ENCODE peak calls at places on chromosomes 13 and 19, in six cellular contexts. U is lower leg skin, F is AG04449, M is progenitor cell of endocrine pancreas, A is endothelial cell of umbilical vein, E is kidney epithelial cell. G is an unnamed sample.

GRCh38 chr13:74074723-74075122 is 59.5 kb downstream of the KLF12 start:
- DNase-seq in U (no peak), F (peak), M (no peak), A (peak), E (peak), G (no peak)

GRCh38 chr13:112704634-112705145 is 14.9 kb downstream of the ATP11A start:
- DNase-seq in U (no peak), F (no peak), M (no peak), A (peak), E (no peak), G (no peak)

GRCh38 chr19:5578094-5578846 is 10.5 kb upstream of the TINCR start:
- DNase-seq in U (peak), F (no peak), M (peak), A (peak), E (no peak), G (peak)

GRCh38 chr19:4533835-4534424 is 1.1 kb downstream of the PLIN5 start:
- DNase-seq in U (no peak), F (no peak), M (no peak), A (no peak), E (no peak), G (no peak)

GRCh38 chr13:73998631-73999030 is 135.6 kb downstream of the KLF12 start:
- DNase-seq in U (no peak), F (no peak), M (no peak), A (no peak), E (no peak), G (no peak)

GRCh38 chr13:33252103-33252502 is 33.5 kb downstream of the STARD13 start:
- DNase-seq in U (no peak), F (no peak), M (no peak), A (no peak), E (no peak), G (no peak)

GRCh38 chr13:77448689-77449088 is 86.8 kb upstream of the SCEL start:
- DNase-seq in U (no peak), F (no peak), M (no peak), A (no peak), E (no peak), G (no peak)

GRCh38 chr13:96935971-96936370 is 58.3 kb downstream of the OXGR1 start:
- DNase-seq in U (no peak), F (no peak), M (no peak), A (no peak), E (no peak), G (no peak)

GRCh38 chr19:34335914-34336313 is 29.1 kb upstream of the GPI start:
- DNase-seq in U (no peak), F (no peak), M (no peak), A (no peak), E (no peak), G (no peak)

GRCh38 chr19:13095934-13096890 is 6.4 kb downstream of the LYL1 start:
- DNase-seq in U (no peak), F (no peak), M (peak), A (peak), E (no peak), G (no peak)

GRCh38 chr19:49473868-49474544 is at the start of gene FLT3LG:
- DNase-seq in U (peak), F (no peak), M (peak), A (peak), E (no peak), G (no peak)

GRCh38 chr13:79775830-79776229 is 294.9 kb downstream of the NDFIP2 start:
- DNase-seq in U (no peak), F (no peak), M (no peak), A (peak), E (peak), G (peak)

GRCh38 chr19:18475762-18476331 is 37.9 kb upstream of the ISYNA1 start:
- DNase-seq in U (no peak), F (no peak), M (no peak), A (no peak), E (no peak), G (no peak)

GRCh38 chr13:73261739-73262216 is 203.0 kb downstream of the KLF5 start:
- DNase-seq in U (no peak), F (no peak), M (no peak), A (no peak), E (no peak), G (no peak)

GRCh38 chr13:79674765-79675515 is 194.0 kb downstream of the NDFIP2 start:
- DNase-seq in U (no peak), F (no peak), M (no peak), A (no peak), E (no peak), G (no peak)

GRCh38 chr13:95805921-95806320 is 129.0 kb downstream of the DNAJC3 start:
- DNase-seq in U (no peak), F (no peak), M (no peak), A (no peak), E (no peak), G (no peak)

GRCh38 chr13:57748096-57748495 is 116.6 kb downstream of the PCDH17 start:
- DNase-seq in U (no peak), F (no peak), M (no peak), A (no peak), E (peak), G (no peak)

GRCh38 chr19:33446156-33446917 is 72.8 kb downstream of the CEBPG start:
- DNase-seq in U (peak), F (no peak), M (no peak), A (no peak), E (no peak), G (no peak)

GRCh38 chr13:80668452-80668851 is 327.5 kb upstream of the SPRY2 start:
- DNase-seq in U (no peak), F (no peak), M (no peak), A (no peak), E (no peak), G (no peak)

GRCh38 chr13:51154029-51154555 is 43.0 kb upstream of the C13orf42 start:
- DNase-seq in U (no peak), F (no peak), M (no peak), A (peak), E (no peak), G (no peak)

GRCh38 chr19:30330266-30330665 is 41.9 kb upstream of the ZNF536 start:
- DNase-seq in U (peak), F (no peak), M (no peak), A (no peak), E (no peak), G (no peak)

GRCh38 chr13:77580748-77581147 is 45.2 kb downstream of the SCEL start:
- DNase-seq in U (no peak), F (no peak), M (no peak), A (no peak), E (no peak), G (no peak)

GRCh38 chr13:36074659-36075058 is 56.5 kb downstream of the DCLK1 start:
- DNase-seq in U (no peak), F (no peak), M (no peak), A (no peak), E (no peak), G (no peak)

GRCh38 chr13:40064723-40065122 is 409.3 kb downstream of the COG6 start:
- DNase-seq in U (no peak), F (peak), M (no peak), A (peak), E (no peak), G (peak)

GRCh38 chr19:39212377-39212742 is 8.3 kb upstream of the SYCN start:
- DNase-seq in U (no peak), F (no peak), M (no peak), A (no peak), E (no peak), G (no peak)

GRCh38 chr19:38211779-38212178 is 12.2 kb downstream of the DPF1 start:
- DNase-seq in U (no peak), F (no peak), M (no peak), A (no peak), E (no peak), G (no peak)

GRCh38 chr19:49767380-49767779 is 579 bp downstream of the AP2A1 start:
- DNase-seq in U (no peak), F (no peak), M (no peak), A (peak), E (no peak), G (no peak)

GRCh38 chr13:43558312-43558711 is 228.5 kb downstream of the ENOX1 start:
- DNase-seq in U (no peak), F (no peak), M (no peak), A (no peak), E (no peak), G (no peak)

GRCh38 chr13:100808330-100808729 is 133.7 kb upstream of the TMTC4 start:
- DNase-seq in U (no peak), F (no peak), M (no peak), A (no peak), E (no peak), G (no peak)

GRCh38 chr19:46107371-46107770 is 17.1 kb downstream of the IGFL3 start:
- DNase-seq in U (no peak), F (no peak), M (no peak), A (no peak), E (no peak), G (no peak)

GRCh38 chr13:44876782-44877324 is 112.4 kb downstream of the NUFIP1 start:
- DNase-seq in U (no peak), F (no peak), M (no peak), A (no peak), E (no peak), G (no peak)

GRCh38 chr13:109595466-109595865 is 190.9 kb downstream of the IRS2 start:
- DNase-seq in U (no peak), F (no peak), M (no peak), A (no peak), E (no peak), G (no peak)

GRCh38 chr13:93948523-93948922 is 531.0 kb downstream of the DCT start:
- DNase-seq in U (no peak), F (no peak), M (no peak), A (no peak), E (no peak), G (no peak)

GRCh38 chr13:93953856-93954255 is 525.6 kb downstream of the DCT start:
- DNase-seq in U (no peak), F (no peak), M (no peak), A (no peak), E (no peak), G (no peak)

GRCh38 chr13:93947651-93948050 is 531.8 kb downstream of the DCT start:
- DNase-seq in U (no peak), F (no peak), M (no peak), A (no peak), E (no peak), G (no peak)

GRCh38 chr13:93956416-93956815 is 523.1 kb downstream of the DCT start:
- DNase-seq in U (no peak), F (no peak), M (no peak), A (no peak), E (no peak), G (no peak)

DNA sequence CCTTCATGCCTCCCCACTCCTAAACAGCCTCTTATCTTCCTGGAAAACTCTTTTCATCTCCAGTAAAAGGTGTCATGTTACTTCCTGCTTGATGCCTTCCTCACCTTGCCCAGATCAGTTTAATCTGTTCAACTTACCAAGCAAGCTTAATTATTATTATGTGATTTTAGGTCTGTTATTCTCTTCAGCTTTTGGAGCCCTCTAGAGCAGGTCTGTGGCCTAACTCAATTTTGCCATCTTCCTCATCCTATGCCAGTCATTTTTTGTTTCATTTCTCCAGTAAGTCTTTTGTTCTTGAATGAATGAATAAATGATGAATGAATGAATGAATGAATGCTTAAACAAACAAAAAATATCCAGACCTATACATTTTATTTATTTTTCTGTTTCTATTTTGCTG is 528.3 kb downstream of the DCT start:
- DNase-seq in U (no peak), F (no peak), M (no peak), A (no peak), E (no peak), G (no peak)
- TF ChIP-seq CTCF in U (no peak), F (peak), M (no peak), A (no peak), E (no peak), G (peak)

GRCh38 chr13:28551498-28551895 is 56.6 kb upstream of the FLT1 start:
- DNase-seq in U (no peak), F (no peak), M (no peak), A (no peak), E (no peak), G (no peak)

GRCh38 chr13:28548468-28548867 is 53.5 kb upstream of the FLT1 start:
- DNase-seq in U (no peak), F (no peak), M (no peak), A (no peak), E (no peak), G (no peak)

GRCh38 chr13:28550721-28551497 is 56.0 kb upstream of the FLT1 start:
- DNase-seq in U (no peak), F (no peak), M (no peak), A (no peak), E (no peak), G (no peak)

GRCh38 chr13:28545583-28546333 is 50.8 kb upstream of the FLT1 start:
- DNase-seq in U (no peak), F (no peak), M (no peak), A (no peak), E (no peak), G (no peak)

GRCh38 chr13:28548872-28549271 is 53.9 kb upstream of the FLT1 start:
- DNase-seq in U (no peak), F (no peak), M (no peak), A (no peak), E (no peak), G (no peak)
- TF ChIP-seq CTCF in U (no peak), F (no peak), M (no peak), A (no peak), E (no peak), G (peak)

GRCh38 chr19:36026091-36026876 is 6.4 kb downstream of the CLIP3 start:
- DNase-seq in U (no peak), F (no peak), M (no peak), A (no peak), E (no peak), G (no peak)
- TF ChIP-seq CTCF in U (no peak), F (no peak), M (no peak), A (no peak), E (no peak), G (no peak)

GRCh38 chr19:29013988-29014387 is 199.0 kb downstream of the UQCRFS1 start:
- DNase-seq in U (no peak), F (no peak), M (no peak), A (no peak), E (no peak), G (no peak)

GRCh38 chr19:29010276-29010675 is 202.7 kb downstream of the UQCRFS1 start:
- DNase-seq in U (no peak), F (no peak), M (no peak), A (no peak), E (no peak), G (no peak)

GRCh38 chr19:29014857-29015436 is 198.0 kb downstream of the UQCRFS1 start:
- DNase-seq in U (no peak), F (no peak), M (no peak), A (no peak), E (no peak), G (no peak)

GRCh38 chr19:29013325-29013724 is 199.6 kb downstream of the UQCRFS1 start:
- DNase-seq in U (no peak), F (no peak), M (no peak), A (no peak), E (no peak), G (no peak)

GRCh38 chr19:29012457-29012856 is 200.5 kb downstream of the UQCRFS1 start:
- DNase-seq in U (no peak), F (no peak), M (no peak), A (no peak), E (no peak), G (no peak)
- TF ChIP-seq CTCF in U (no peak), F (no peak), M (no peak), A (no peak), E (no peak), G (no peak)

GRCh38 chr19:40932008-40932959 is 50.3 kb upstream of the CYP2A7 start:
- DNase-seq in U (no peak), F (no peak), M (no peak), A (no peak), E (no peak), G (no peak)

GRCh38 chr19:40927567-40927966 is 45.5 kb upstream of the CYP2A7 start:
- DNase-seq in U (no peak), F (no peak), M (no peak), A (no peak), E (no peak), G (no peak)

GRCh38 chr19:40928859-40929258 is 46.8 kb upstream of the CYP2A7 start:
- DNase-seq in U (no peak), F (no peak), M (no peak), A (no peak), E (no peak), G (no peak)

GRCh38 chr19:40936755-40937154 is 54.3 kb upstream of the CYP2B6 start:
- DNase-seq in U (no peak), F (no peak), M (no peak), A (no peak), E (no peak), G (no peak)

DNA sequence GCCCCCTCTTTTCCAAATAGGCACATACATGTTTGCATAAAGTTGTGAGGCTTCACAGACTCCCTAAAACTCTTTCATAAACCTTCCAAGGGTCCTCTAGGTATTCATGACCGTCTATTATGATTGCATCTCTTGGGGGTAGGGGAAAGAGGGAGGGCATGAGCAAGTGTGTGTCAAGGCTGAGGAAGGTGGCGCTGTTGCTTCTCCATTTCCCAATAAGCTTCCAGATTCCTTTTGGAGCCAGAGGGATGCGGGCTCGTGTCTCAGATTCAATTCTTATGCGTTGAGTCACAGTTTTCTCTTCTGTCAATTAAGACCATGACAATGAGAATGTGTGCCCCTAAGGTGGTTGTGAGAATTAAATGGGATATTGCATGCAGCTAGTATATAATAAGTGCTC is 51.0 kb upstream of the CYP2A7 start:
- DNase-seq in U (no peak), F (no peak), M (no peak), A (no peak), E (no peak), G (no peak)
- TF ChIP-seq CTCF in U (no peak), F (no peak), M (no peak), A (no peak), E (no peak), G (no peak)

GRCh38 chr13:41605319-41606285 is 148.3 kb downstream of the RGCC start:
- DNase-seq in U (no peak), F (no peak), M (no peak), A (no peak), E (no peak), G (no peak)
- TF ChIP-seq CTCF in U (no peak), F (no peak), M (no peak), A (no peak), E (no peak), G (no peak)

DNA sequence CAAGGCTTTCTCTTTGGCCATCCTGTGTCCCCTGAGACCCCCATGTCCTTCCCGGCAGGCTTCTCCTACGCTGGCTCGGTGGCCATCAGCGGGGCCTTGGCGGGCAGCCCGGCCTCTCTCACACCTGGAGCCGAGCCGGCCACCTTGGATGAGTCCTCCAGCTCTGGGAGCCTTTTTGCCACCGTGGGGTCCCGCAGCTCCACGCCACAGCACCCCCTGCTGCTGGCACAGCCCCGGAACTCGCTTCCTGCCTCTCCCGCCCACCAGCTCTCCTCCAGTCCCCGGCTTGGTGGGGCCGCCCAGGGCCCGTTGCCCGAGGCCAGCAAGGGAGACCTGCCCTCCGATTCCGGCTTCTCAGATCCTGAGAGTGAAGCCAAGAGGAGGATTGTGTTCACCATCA is 14.2 kb downstream of the PLEKHJ1 start:
- DNase-seq in U (no peak), F (no peak), M (no peak), A (no peak), E (no peak), G (no peak)
- TF ChIP-seq CTCF in U (no peak), F (no peak), M (peak), A (no peak), E (peak), G (no peak)

DNA sequence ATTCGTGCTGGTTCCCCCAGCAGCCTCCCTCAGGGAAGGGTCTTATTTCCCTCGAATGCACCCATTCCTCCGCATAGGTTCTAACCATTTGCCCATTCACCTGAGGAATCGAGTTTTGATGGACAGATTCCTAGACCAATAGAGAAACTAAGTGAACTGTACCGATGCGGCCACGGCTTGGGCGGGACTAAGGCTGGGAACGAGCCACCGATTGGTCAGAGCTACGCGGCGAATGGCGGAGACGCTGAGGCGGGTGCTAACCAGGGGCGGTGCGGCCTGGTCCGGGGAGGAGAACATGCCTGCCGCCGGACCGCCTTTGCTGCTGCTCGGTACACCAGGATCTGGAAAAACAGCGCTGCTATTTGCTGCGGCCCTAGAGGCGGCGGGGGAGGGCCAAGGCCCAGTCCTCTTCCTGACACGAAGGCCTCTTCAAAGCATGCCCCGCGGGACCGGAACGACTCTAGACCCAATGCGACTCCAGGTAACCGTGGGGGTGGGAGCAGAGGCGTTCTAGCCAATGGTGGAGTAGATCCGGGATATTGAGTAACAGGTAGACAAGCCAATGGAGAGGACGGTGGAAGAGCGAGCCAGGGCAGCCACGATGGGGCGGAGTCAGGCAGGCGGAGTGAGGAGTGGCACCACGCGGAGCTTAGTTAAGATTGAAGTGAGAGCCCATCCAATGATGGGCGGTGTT is at the start of gene SWSAP1:
- DNase-seq in U (peak), F (peak), M (peak), A (peak), E (peak), G (peak)
- TF ChIP-seq CTCF in U (no peak), F (no peak), M (no peak), A (no peak), E (no peak), G (no peak)

DNA sequence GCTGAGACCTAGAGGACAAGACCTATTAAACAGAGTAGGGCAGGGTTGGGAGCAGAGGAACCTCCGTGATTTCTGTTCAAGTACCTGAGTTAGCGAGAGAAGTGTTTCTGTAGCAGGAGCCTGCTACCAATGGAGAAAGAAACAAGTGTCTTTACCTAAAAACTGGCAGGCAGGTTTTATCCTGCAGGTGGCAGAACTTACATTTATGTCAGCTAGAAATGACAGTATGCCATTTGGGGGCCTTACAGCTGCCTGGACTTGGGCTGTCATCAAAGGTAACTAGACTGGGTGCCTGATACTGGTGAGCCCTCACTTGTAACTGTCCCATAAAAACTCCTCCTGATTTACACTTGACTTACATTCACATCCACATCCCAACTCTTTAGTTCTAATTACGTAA is 185.3 kb upstream of the MIR17HG start:
- DNase-seq in U (no peak), F (no peak), M (no peak), A (no peak), E (no peak), G (no peak)
- TF ChIP-seq CTCF in U (no peak), F (no peak), M (peak), A (no peak), E (peak), G (no peak)

G was measured in HFF-Myc.